ENCODE peak calls at places on chromosomes 6 and 20, in four cellular contexts. D, N, T and C are unnamed samples. For H3K27me3, the result is how much of the 10 kb centered on the place peaks cover.

GRCh38 chr6:170224694-170225660 is 65.9 kb downstream of the DLL1 start:
- DNase-seq in D (no peak), N (no peak), T (peak), C (peak)

GRCh38 chr6:41647061-41647511 is 8.8 kb downstream of the MDFI start:
- DNase-seq in D (no peak), N (no peak), T (no peak), C (no peak)

GRCh38 chr6:42100029-42100901 is 42.2 kb downstream of the C6orf132 start:
- DNase-seq in D (no peak), N (no peak), T (peak), C (peak)

GRCh38 chr6:106827081-106827480 is 147.4 kb downstream of the CD24 start:
- DNase-seq in D (no peak), N (no peak), T (no peak), C (no peak)

GRCh38 chr20:34581341-34582189 is 23.0 kb downstream of the MAP1LC3A start:
- DNase-seq in D (no peak), N (no peak), T (peak), C (no peak)

GRCh38 chr6:119683022-119683421 is 333.5 kb upstream of the MAN1A1 start:
- DNase-seq in D (no peak), N (no peak), T (no peak), C (no peak)

GRCh38 chr6:47413752-47414516 is 63.7 kb upstream of the CD2AP start:
- DNase-seq in D (peak), N (peak), T (peak), C (no peak)

GRCh38 chr20:42083280-42083679 is 465.1 kb upstream of the CHD6 start:
- DNase-seq in D (no peak), N (no peak), T (no peak), C (no peak)

GRCh38 chr6:36180126-36180525 is 16.4 kb upstream of the BRPF3 start:
- DNase-seq in D (no peak), N (no peak), T (no peak), C (no peak)

GRCh38 chr6:2792330-2792729 is 27.1 kb downstream of the WRNIP1 start:
- DNase-seq in D (no peak), N (no peak), T (no peak), C (no peak)

GRCh38 chr6:135675862-135676261 is 175.6 kb upstream of the PDE7B start:
- DNase-seq in D (peak), N (peak), T (peak), C (no peak)

GRCh38 chr6:11890849-11891248 is 112.2 kb upstream of the ADTRP start:
- DNase-seq in D (no peak), N (no peak), T (peak), C (no peak)

GRCh38 chr20:39004508-39004907 is 42.4 kb downstream of the DHX35 start:
- DNase-seq in D (no peak), N (no peak), T (no peak), C (no peak)

GRCh38 chr6:33983109-33983475 is 162.8 kb downstream of the GRM4 start:
- DNase-seq in D (no peak), N (no peak), T (peak), C (peak)

GRCh38 chr20:23174821-23175220 is 88.7 kb upstream of the CD93 start:
- DNase-seq in D (no peak), N (no peak), T (no peak), C (no peak)

GRCh38 chr20:44721785-44722054 is 6.6 kb downstream of the CCN5 start:
- DNase-seq in D (no peak), N (no peak), T (no peak), C (no peak)
- H3K27ac ChIP-seq in D (no peak), N (no peak), T (peak), C (no peak)

DNA sequence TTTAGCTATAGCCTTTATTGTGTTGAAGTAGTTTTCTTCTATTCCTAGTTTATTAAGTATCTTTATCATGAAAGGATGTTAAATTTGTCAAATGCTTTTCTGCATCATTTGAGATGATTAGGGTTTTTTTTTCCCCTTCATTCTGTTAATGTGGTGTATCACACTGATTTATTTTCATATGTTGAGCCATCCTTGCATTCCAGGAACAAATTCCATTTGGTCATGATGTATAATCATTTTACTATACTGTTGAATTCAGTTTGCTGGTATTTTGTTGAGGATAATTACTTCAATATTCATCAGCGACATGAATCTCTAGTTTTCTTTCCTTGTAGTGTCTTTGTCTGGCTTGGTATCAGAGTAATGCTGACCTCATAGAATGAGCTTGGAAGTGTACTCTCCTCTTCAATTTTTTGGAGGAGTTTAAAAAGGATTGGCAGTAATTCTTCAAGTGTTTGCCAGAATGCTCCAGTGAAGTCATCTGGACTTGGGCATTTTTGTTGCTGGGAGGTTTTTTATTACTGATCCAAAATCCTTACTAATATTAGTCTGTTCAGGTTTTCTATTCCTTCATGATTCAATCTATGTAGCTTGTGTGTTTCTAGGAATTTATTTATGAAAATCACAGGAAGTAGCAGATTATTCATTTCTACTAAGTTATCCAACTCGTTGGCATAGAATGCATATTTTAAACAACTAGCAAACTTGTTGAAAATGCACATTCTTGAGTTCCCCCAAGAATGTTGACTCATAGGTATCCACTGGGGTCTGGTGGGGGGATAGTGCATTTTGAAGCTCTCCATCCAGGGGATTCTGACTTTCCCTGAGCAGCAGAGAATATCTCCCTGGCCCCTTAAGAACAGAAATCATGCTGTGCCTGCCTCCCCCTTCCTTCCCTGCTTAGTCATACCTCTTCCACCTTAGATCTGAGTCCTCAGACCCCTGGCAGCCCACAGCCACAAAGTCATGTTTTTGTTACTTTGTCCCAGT is 187.1 kb downstream of the BMP7 start:
- DNase-seq in D (no peak), N (no peak), T (peak), C (no peak)
- H3K4me3 ChIP-seq in D (no peak), N (no peak), T (no peak), C (no peak)

GRCh38 chr6:27667651-27668441 is 194.9 kb upstream of the ZNF184 start:
- DNase-seq in D (peak), N (no peak), T (peak), C (no peak)
- H3K27me3 ChIP-seq in D (under half), N (half or more), T (under half), C (under half)

DNA sequence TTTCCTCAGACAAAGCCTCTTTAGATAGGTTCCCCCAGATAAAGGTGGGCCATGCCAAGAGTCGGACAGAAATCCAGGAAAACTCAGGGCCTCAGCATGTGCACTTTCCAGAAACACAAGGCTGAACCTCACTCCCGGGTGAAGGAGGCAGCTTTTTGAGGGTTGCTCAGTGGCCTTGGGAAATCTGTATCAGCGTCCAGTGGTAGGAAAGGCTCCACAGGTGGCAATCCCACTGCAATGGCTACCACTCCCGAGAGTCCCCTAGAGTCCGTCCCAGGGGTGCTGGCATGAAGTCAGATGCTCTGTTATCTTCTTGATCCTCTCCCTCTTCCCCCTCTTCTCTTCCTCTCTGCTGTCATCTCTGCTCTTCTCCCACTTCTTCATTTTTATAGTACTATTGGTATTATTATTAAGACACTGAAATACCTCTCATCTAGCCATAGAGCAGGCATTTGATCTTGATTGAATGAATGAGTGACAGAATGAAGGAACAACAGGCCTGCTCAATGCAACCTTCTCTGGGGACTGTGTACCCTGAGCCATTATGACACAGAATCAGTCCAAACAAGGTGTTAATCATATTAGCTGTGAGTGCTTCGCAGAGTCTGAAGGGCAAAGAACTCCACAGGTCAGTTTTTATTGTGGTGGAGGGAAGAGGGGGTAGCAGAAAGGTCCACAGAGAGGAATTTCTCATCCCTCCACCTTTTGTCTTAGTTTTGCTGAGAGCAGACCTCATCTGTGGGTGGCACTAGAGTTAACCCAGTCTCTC is 13.3 kb downstream of the SLC22A1 start:
- DNase-seq in D (no peak), N (no peak), T (no peak), C (no peak)
- H3K27ac ChIP-seq in D (no peak), N (no peak), T (no peak), C (no peak)

DNA sequence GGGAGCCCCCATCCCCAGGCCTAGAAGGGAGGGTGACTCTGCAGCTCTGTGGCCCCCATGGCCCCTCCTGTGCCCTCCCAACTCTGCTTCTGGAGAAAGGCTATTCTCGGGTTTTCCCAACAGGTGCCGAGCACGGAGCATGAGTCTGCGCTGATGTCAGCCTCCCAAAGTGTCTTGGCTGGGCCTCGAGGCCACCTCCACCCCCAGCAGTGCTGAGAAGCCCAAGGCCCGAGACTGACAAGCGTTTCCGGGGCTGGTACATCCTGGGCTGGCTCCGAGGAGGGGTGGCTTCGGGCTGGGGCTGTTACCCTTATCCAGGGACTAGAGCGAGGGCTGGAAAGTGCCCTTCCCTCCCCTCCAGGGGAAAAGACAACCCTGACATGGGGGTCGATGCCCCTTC is 60.2 kb upstream of the GATA5 start:
- DNase-seq in D (no peak), N (no peak), T (no peak), C (no peak)
- H3K4me3 ChIP-seq in D (no peak), N (no peak), T (no peak), C (no peak)

GRCh38 chr6:101400341-101400740 is 6.8 kb downstream of the GRIK2 start:
- DNase-seq in D (no peak), N (no peak), T (no peak), C (no peak)

GRCh38 chr6:101397199-101397598 is 3.7 kb downstream of the GRIK2 start:
- DNase-seq in D (peak), N (no peak), T (peak), C (no peak)

GRCh38 chr6:101399627-101399955 is 6.1 kb downstream of the GRIK2 start:
- DNase-seq in D (peak), N (no peak), T (no peak), C (no peak)

GRCh38 chr6:101396552-101397173 is 3.2 kb downstream of the GRIK2 start:
- DNase-seq in D (peak), N (peak), T (peak), C (peak)

DNA sequence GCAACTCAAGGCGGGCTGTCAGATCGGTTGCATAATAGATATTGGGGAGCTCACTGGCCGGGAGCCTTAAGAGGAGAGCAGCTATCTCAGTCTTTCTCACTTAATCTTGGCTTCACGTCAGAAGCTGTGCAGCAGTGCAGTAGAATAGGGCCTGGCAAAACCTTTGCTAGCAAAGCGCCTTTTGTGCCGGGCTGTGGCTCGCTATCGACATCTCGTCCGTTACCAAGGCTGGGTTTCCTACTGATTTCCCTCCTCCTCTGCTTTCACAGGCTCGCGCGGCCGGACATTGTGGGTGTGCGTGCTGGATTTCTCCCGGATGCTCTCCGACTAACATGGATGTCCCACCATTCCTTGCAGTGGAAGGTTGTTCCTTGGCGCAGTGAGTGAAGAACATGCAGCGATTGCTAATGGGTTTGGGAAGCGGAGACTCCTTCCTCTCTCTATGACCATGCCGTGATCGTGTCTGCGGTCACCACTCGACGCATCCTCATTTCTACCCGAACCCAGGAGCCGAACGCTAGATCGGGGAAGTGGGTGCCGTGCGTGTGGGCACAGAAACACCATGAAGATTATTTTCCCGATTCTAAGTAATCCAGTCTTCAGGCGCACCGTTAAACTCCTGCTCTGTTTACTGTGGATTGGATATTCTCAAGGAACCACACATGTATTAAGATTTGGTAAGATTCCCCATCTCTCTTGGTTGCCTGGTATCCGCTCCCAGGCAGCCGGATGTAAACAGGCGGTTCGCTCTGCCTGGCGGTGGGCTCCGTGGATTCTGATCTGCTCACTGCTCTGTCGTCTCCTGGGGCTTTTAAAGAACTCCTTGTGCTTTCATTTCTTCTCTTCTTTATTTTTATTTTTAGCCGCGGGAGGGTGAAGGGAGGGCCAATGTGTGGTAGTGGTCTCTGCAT is 5.5 kb downstream of the GRIK2 start:
- DNase-seq in D (peak), N (no peak), T (no peak), C (peak)
- H3K27me3 ChIP-seq in D (half or more), N (under half), T (under half), C (under half)

GRCh38 chr20:25032478-25033183 is 25.3 kb downstream of the ACSS1 start:
- DNase-seq in D (peak), N (no peak), T (no peak), C (peak)

GRCh38 chr20:25030649-25031026 is 27.3 kb downstream of the ACSS1 start:
- DNase-seq in D (no peak), N (no peak), T (no peak), C (no peak)

GRCh38 chr20:25030007-25030648 is 27.8 kb downstream of the ACSS1 start:
- DNase-seq in D (no peak), N (no peak), T (no peak), C (no peak)

GRCh38 chr20:25032065-25032477 is 25.9 kb downstream of the ACSS1 start:
- DNase-seq in D (peak), N (no peak), T (no peak), C (no peak)

DNA sequence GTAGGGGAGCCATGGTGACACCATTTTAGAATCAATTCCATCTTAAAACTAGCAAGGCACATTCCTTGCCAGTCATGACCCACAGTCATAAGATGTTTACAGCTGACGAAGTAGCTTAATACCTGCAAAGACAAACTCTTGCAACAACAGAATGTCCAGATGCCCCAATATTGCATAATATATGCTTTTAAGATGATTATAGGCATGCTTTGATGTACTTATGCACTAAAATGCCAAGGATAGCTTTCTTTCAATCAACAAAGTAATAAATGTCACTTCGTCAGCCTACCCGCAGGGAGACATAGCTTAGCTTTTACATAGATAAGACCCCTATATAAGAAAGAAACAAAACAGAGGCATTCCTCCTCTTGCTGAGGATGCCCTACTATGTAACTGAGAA is 26.7 kb downstream of the ACSS1 start:
- DNase-seq in D (no peak), N (no peak), T (no peak), C (no peak)
- H3K27ac ChIP-seq in D (no peak), N (no peak), T (no peak), C (peak)